ENCODE peak calls at places on chromosomes 2 and 18, in nine cellular contexts. F, C, E, N, G, Y, O, U and V are unnamed samples.

GRCh38 chr2:177397501-177398289 is 5.1 kb downstream of the AGPS start:
- DNase-seq in C (peak; percentile 58), O (peak; percentile 90), G (no peak), U (no peak), E (no peak), N (peak; percentile 93), Y (peak; percentile 70), F (peak; percentile 93), V (peak; percentile 88)

GRCh38 chr2:135219226-135219625 is 167.1 kb downstream of the RAB3GAP1 start:
- DNase-seq in U (no peak), F (no peak), N (no peak), O (no peak), G (no peak), E (no peak), C (peak; percentile 36), Y (no peak), V (no peak)

GRCh38 chr18:23165271-23165670 is 30.0 kb downstream of the CABLES1 start:
- DNase-seq in O (no peak), C (no peak), U (no peak), E (peak; percentile 32), F (no peak), N (no peak), Y (no peak), G (no peak), V (no peak)

GRCh38 chr2:172705352-172705751 is 30.3 kb upstream of the RAPGEF4 start:
- DNase-seq in G (no peak), Y (no peak), E (no peak), U (no peak), F (no peak), O (no peak), C (no peak), N (no peak), V (no peak)

GRCh38 chr2:54279385-54279784 is 23.4 kb upstream of the TSPYL6 start:
- DNase-seq in N (peak; percentile 16), E (peak; percentile 59), C (no peak), U (no peak), O (no peak), F (no peak), Y (peak; percentile 17), G (no peak), V (no peak)

GRCh38 chr2:190910341-190911136 is 29.9 kb downstream of the GLS start:
- DNase-seq in G (no peak), E (no peak), O (no peak), N (peak; percentile 54), U (no peak), C (peak; percentile 28), F (peak; percentile 37), Y (no peak), V (peak; percentile 56)

GRCh38 chr2:118059919-118060478 is 28.3 kb upstream of the INSIG2 start:
- DNase-seq in G (no peak), Y (no peak), F (peak; percentile 98), E (no peak), U (no peak), C (no peak), O (peak; percentile 98), N (peak; percentile 79), V (peak; percentile 98)

GRCh38 chr2:100786985-100787384 is 33.0 kb upstream of the NPAS2 start:
- DNase-seq in C (no peak), E (no peak), G (no peak), O (no peak), F (no peak), N (no peak), Y (no peak), U (no peak), V (no peak)

GRCh38 chr18:35345460-35345921 is 1.3 kb upstream of the ZNF24 start:
- DNase-seq in G (no peak), E (no peak), C (no peak), N (peak; percentile 28), Y (no peak), U (no peak), O (no peak), F (no peak), V (peak; percentile 65)

GRCh38 chr18:23888880-23889279 is 125.7 kb upstream of the TTC39C start:
- DNase-seq in G (no peak), N (no peak), E (no peak), F (no peak), U (no peak), C (no peak), O (no peak), Y (no peak), V (no peak)

GRCh38 chr2:47089083-47089464 is 66.0 kb downstream of the STPG4 start:
- DNase-seq in O (no peak), U (no peak), N (peak; percentile 74), G (no peak), C (peak; percentile 57), F (peak; percentile 72), E (no peak), Y (peak; percentile 79), V (peak; percentile 78)

GRCh38 chr2:221189431-221189830 is 382.7 kb downstream of the EPHA4 start:
- DNase-seq in G (no peak), Y (no peak), F (no peak), E (peak; percentile 73), C (no peak), O (no peak), U (no peak), N (no peak), V (no peak)

GRCh38 chr2:196336206-196336605 is 164.8 kb upstream of the STK17B start:
- DNase-seq in O (no peak), N (no peak), U (no peak), C (no peak), G (no peak), E (no peak), F (peak; percentile 43), Y (no peak), V (peak; percentile 71)

GRCh38 chr2:38076710-38077430 is 919 bp upstream of the CYP1B1 start:
- DNase-seq in E (peak; percentile 91), Y (peak; percentile 93), O (peak; percentile 95), N (peak; percentile 80), C (peak; percentile 86), U (peak; percentile 81), G (peak; percentile 82), F (peak; percentile 90), V (peak; percentile 92)

GRCh38 chr2:29059612-29060011 is 14.7 kb downstream of the PCARE start:
- DNase-seq in U (no peak), N (no peak), C (peak; percentile 40), F (no peak), G (no peak), O (no peak), Y (no peak), E (no peak), V (no peak)

GRCh38 chr2:175019566-175020327 is 14.6 kb upstream of the CHN1 start:
- DNase-seq in U (no peak), E (no peak), G (no peak), C (no peak), F (no peak), Y (no peak), N (no peak), O (no peak), V (no peak)

GRCh38 chr2:216149741-216150140 is 40.6 kb downstream of the XRCC5 start:
- DNase-seq in N (no peak), G (no peak), Y (no peak), U (no peak), C (peak; percentile 57), F (peak; percentile 24), O (no peak), E (no peak), V (peak; percentile 30)

GRCh38 chr2:209208211-209208610 is 215.6 kb upstream of the MAP2 start:
- DNase-seq in F (peak; percentile 9), U (peak; percentile 28), E (peak; percentile 64), C (peak; percentile 64), Y (peak; percentile 45), N (peak; percentile 24), O (no peak), G (peak; percentile 65), V (peak; percentile 3)

GRCh38 chr2:191566347-191566746 is 111.6 kb upstream of the NABP1 start:
- DNase-seq in G (peak; percentile 62), E (peak; percentile 95), N (peak; percentile 66), F (peak; percentile 64), U (peak; percentile 64), C (peak; percentile 61), Y (peak; percentile 67), O (no peak), V (peak; percentile 68)

GRCh38 chr2:99608092-99608491 is 118.3 kb upstream of the REV1 start:
- DNase-seq in E (no peak), G (no peak), U (no peak), F (no peak), O (no peak), Y (no peak), C (no peak), N (no peak), V (peak; percentile 41)
- TF ChIP-seq CTCF in E (peak; percentile 58), G (no peak), U (no peak), F (peak; percentile 9), O (peak; percentile 18), Y (no peak), C (no peak), N (no peak), V (peak; percentile 46)

GRCh38 chr2:105397025-105397722 is 1.7 kb downstream of the FHL2 start:
- DNase-seq in C (peak; percentile 49), O (no peak), N (peak; percentile 49), U (no peak), E (no peak), F (no peak), G (no peak), Y (peak; percentile 59), V (peak; percentile 61)
- H3K4me3 ChIP-seq in C (peak overlapping the region; percentile 95), O (peak overlapping the region; percentile 65), N (peak overlapping the region; percentile 100), U (no peak overlapping the region), E (peak overlapping the region; percentile 93), F (peak overlapping the region; percentile 100), G (no peak overlapping the region), Y (peak overlapping the region; percentile 81), V (peak overlapping the region; percentile 100)

GRCh38 chr2:96863575-96864342 is 5.9 kb upstream of the ANKRD39 start:
- DNase-seq in N (no peak), U (no peak), E (peak; percentile 31), G (no peak), F (no peak), O (no peak), Y (no peak), C (no peak), V (no peak)

GRCh38 chr2:96866586-96866985 is 3.3 kb downstream of the SEMA4C start:
- DNase-seq in E (no peak), U (no peak), N (no peak), Y (no peak), C (no peak), F (no peak), O (no peak), G (no peak), V (no peak)

GRCh38 chr2:96866149-96866548 is 3.7 kb downstream of the SEMA4C start:
- DNase-seq in E (no peak), G (no peak), U (no peak), C (no peak), N (no peak), O (no peak), F (no peak), Y (no peak), V (no peak)

GRCh38 chr2:96865654-96866053 is 4.2 kb downstream of the SEMA4C start:
- DNase-seq in U (no peak), N (no peak), Y (no peak), E (no peak), G (no peak), F (no peak), C (no peak), O (no peak), V (no peak)

GRCh38 chr2:96864343-96865091 is 5.4 kb downstream of the SEMA4C start:
- DNase-seq in U (peak; percentile 63), O (no peak), C (no peak), G (no peak), Y (no peak), E (no peak), F (no peak), N (no peak), V (no peak)
- TF ChIP-seq CTCF in U (no peak), O (no peak), C (peak; percentile 6), G (no peak), Y (no peak), E (no peak), F (no peak), N (no peak), V (peak; percentile 4)

GRCh38 chr2:3290655-3291054 is 87.0 kb downstream of the EIPR1 start:
- DNase-seq in C (no peak), G (no peak), U (no peak), O (no peak), Y (no peak), N (no peak), E (no peak), F (no peak), V (no peak)
- H3K4me3 ChIP-seq in C (no peak overlapping the region), G (no peak overlapping the region), U (no peak overlapping the region), O (no peak overlapping the region), Y (no peak overlapping the region), N (no peak overlapping the region), E (no peak overlapping the region), F (no peak overlapping the region), V (no peak overlapping the region)